ENCODE peak calls at places on chromosomes 4 and X, in ten cellular contexts. J is ovary; K is effector memory CD4-positive, alpha-beta T cell; V is naive thymus-derived CD4-positive, alpha-beta T cell; Z is tibial nerve; N is HCT116; S is BE2C; A is right cardiac atrium; R is fibroblast of lung; E is neural progenitor cell. Q is an unnamed sample.
A peak's percentile ranks its signal among the peaks of the same experiment; 100 is the strongest.

GRCh38 chrX:63012574-63012973 is 338.6 kb downstream of the SPIN4 start:
- DNase-seq in S (no peak), R (no peak), N (no peak), A (no peak), J (no peak), V (no peak), E (no peak), Z (no peak), K (no peak), Q (no peak)

GRCh38 chrX:153411255-153411987 is at the start of gene ZFP92:
- DNase-seq in S (no peak), N (no peak), Z (no peak), V (peak; percentile 22), K (peak; percentile 3), E (no peak), A (peak; percentile 79), J (peak; percentile 34), R (no peak), Q (no peak)

GRCh38 chrX:17036172-17036961 is 89.9 kb downstream of the REPS2 start:
- DNase-seq in A (no peak), V (no peak), J (no peak), Z (no peak), E (no peak), N (no peak), S (no peak), R (no peak), K (no peak), Q (no peak)

GRCh38 chr4:68021185-68021584 is 57.9 kb upstream of the TMPRSS11A start:
- DNase-seq in R (peak; percentile 86), J (no peak), V (no peak), E (no peak), N (peak; percentile 51), S (no peak), A (no peak), Z (no peak), K (no peak), Q (no peak)

GRCh38 chr4:164989464-164989863 is 12.0 kb upstream of the TRIM61 start:
- DNase-seq in S (no peak), R (no peak), E (no peak), V (no peak), A (no peak), J (no peak), N (no peak), K (no peak), Z (no peak), Q (no peak)

GRCh38 chrX:11187001-11187400 is 75.9 kb downstream of the HCCS start:
- DNase-seq in S (no peak), N (no peak), Z (no peak), E (no peak), K (no peak), A (peak; percentile 40), R (no peak), V (no peak), J (no peak), Q (no peak)

GRCh38 chr4:6546681-6547447 is 28.1 kb upstream of the MAN2B2 start:
- DNase-seq in J (no peak), A (no peak), S (peak; percentile 55), Z (no peak), K (no peak), N (peak; percentile 57), V (peak; percentile 29), R (peak; percentile 58), E (peak; percentile 93), Q (no peak)

GRCh38 chr4:125801373-125801772 is 486.6 kb downstream of the FAT4 start:
- DNase-seq in R (peak; percentile 54), A (no peak), E (no peak), K (no peak), Z (no peak), J (no peak), S (no peak), V (no peak), N (no peak), Q (no peak)

GRCh38 chrX:153595859-153596857 is 2.8 kb downstream of the CCNQ start:
- DNase-seq in V (no peak), K (no peak), R (no peak), N (no peak), Z (no peak), A (no peak), E (no peak), J (no peak), S (no peak), Q (peak; percentile 55)

GRCh38 chr4:76781698-76782595 is 116.0 kb downstream of the SOWAHB start:
- DNase-seq in J (no peak), Z (no peak), A (no peak), N (peak; percentile 80), K (no peak), R (peak; percentile 99), V (no peak), S (no peak), E (no peak), Q (no peak)

GRCh38 chrX:108167211-108167872 is 75.8 kb downstream of the ATG4A start:
- DNase-seq in Z (no peak), S (no peak), J (peak; percentile 12), N (peak; percentile 23), E (no peak), V (no peak), K (no peak), R (peak; percentile 76), A (no peak), Q (no peak)

GRCh38 chr4:165700855-165701254 is 172.2 kb upstream of the TLL1 start:
- DNase-seq in R (no peak), E (no peak), S (no peak), J (no peak), V (no peak), A (no peak), Z (no peak), K (no peak), N (peak; percentile 27), Q (no peak)

GRCh38 chr4:86543560-86544312 is 50.4 kb upstream of the PTPN13 start:
- DNase-seq in V (no peak), R (peak; percentile 89), Z (no peak), A (no peak), K (no peak), J (no peak), S (no peak), N (no peak), E (peak; percentile 86), Q (no peak)

GRCh38 chr4:156505341-156505955 is 466.2 kb downstream of the PDGFC start:
- DNase-seq in Z (no peak), J (no peak), E (peak; percentile 60), R (peak; percentile 61), V (no peak), S (no peak), K (no peak), N (no peak), A (no peak), Q (no peak)

GRCh38 chrX:41118156-41118555 is 32.9 kb downstream of the USP9X start:
- DNase-seq in J (no peak), S (no peak), V (no peak), N (no peak), Z (no peak), R (no peak), E (no peak), A (no peak), K (no peak), Q (no peak)
- H3K4me1 ChIP-seq in J (no peaks in the 10 kb centered on the region), S (peaks cover 3% of the 10 kb centered on the region), V (peaks cover 37% of the 10 kb centered on the region), N (peaks cover 7% of the 10 kb centered on the region), Z (no peaks in the 10 kb centered on the region), R (no peaks in the 10 kb centered on the region), E (peaks cover 10% of the 10 kb centered on the region), A (peaks cover 1% of the 10 kb centered on the region), K (peaks cover 18% of the 10 kb centered on the region), Q (no peaks in the 10 kb centered on the region)

DNA sequence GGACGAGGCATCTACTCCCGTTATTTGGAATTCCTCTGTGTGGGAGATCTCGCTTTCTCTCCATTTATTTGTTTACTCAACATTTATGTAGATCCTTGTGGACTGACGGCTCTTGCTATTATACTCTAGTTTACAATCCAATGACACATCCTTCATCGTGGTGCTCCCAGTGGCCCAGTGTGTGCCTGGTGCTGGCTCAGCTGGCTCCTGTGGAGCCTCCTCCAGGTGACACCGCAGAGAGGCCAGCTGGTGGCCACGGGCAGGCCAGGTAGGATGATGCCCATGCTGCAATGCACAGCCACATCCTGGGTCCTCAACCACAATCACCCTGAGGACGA is 84.0 kb upstream of the AFAP1 start:
- DNase-seq in N (no peak), S (no peak), E (no peak), Z (no peak), J (no peak), A (peak; percentile 5), K (no peak), R (no peak), V (no peak), Q (no peak)
- H3K27me3 ChIP-seq in N (no peaks in the 10 kb centered on the region), S (no peaks in the 10 kb centered on the region), E (no peaks in the 10 kb centered on the region), Z (peaks cover 4% of the 10 kb centered on the region), J (no peaks in the 10 kb centered on the region), A (no peaks in the 10 kb centered on the region), K (no peaks in the 10 kb centered on the region), R (no peaks in the 10 kb centered on the region), V (no peaks in the 10 kb centered on the region), Q (no peaks in the 10 kb centered on the region)

GRCh38 chr4:48044298-48044697 is 27.7 kb downstream of the NIPAL1 start:
- DNase-seq in E (no peak), N (no peak), A (no peak), J (no peak), S (no peak), V (no peak), R (no peak), K (no peak), Z (no peak), Q (no peak)
- H3K4me1 ChIP-seq in E (peaks cover 12% of the 10 kb centered on the region), N (no peaks in the 10 kb centered on the region), A (peaks cover 3% of the 10 kb centered on the region), J (no peaks in the 10 kb centered on the region), S (no peaks in the 10 kb centered on the region), V (peaks cover 28% of the 10 kb centered on the region), R (no peaks in the 10 kb centered on the region), K (peaks cover 28% of the 10 kb centered on the region), Z (no peaks in the 10 kb centered on the region), Q (no peaks in the 10 kb centered on the region)

GRCh38 chr4:8589831-8590545 is 2.6 kb upstream of the CPZ start:
- DNase-seq in K (no peak), N (no peak), R (peak; percentile 32), J (no peak), E (peak; percentile 32), V (no peak), A (peak; percentile 34), S (no peak), Z (no peak), Q (no peak)

GRCh38 chr4:8589336-8589735 is 3.2 kb upstream of the CPZ start:
- DNase-seq in Z (no peak), A (peak; percentile 11), V (no peak), E (no peak), N (no peak), J (no peak), R (no peak), K (no peak), S (no peak), Q (peak; percentile 53)

GRCh38 chr4:8587469-8588195 is 4.9 kb upstream of the CPZ start:
- DNase-seq in K (no peak), A (peak; percentile 31), R (no peak), J (no peak), V (no peak), E (no peak), N (no peak), Z (no peak), S (no peak), Q (peak; percentile 59)

GRCh38 chr4:8586671-8587468 is 5.7 kb upstream of the CPZ start:
- DNase-seq in J (no peak), S (no peak), V (no peak), N (no peak), K (no peak), A (peak; percentile 40), R (no peak), E (no peak), Z (no peak), Q (peak; percentile 48)

DNA sequence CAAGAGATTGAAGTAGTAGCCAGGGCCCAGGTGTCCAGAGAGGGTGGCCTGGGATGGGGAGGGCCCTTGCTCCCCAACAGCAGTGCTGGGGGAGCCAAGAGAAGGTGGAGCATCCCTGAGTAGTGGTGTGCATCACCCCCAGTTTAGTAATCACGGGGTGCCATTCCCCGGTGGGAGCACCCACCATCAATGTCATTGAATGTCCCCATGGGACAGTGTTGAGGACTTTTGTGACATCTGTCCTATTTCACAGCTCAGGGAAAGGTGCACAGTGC is 4.4 kb upstream of the CPZ start:
- DNase-seq in A (peak; percentile 12), S (no peak), K (no peak), V (no peak), N (no peak), R (no peak), J (no peak), E (no peak), Z (no peak), Q (peak; percentile 27)
- H3K27me3 ChIP-seq in A (no peaks in the 10 kb centered on the region), S (peaks cover 13% of the 10 kb centered on the region), K (peaks cover 4% of the 10 kb centered on the region), V (no peaks in the 10 kb centered on the region), N (peaks cover 12% of the 10 kb centered on the region), R (peaks cover 12% of the 10 kb centered on the region), J (no peaks in the 10 kb centered on the region), E (peaks cover 32% of the 10 kb centered on the region), Z (peaks cover 55% of the 10 kb centered on the region), Q (peaks cover 15% of the 10 kb centered on the region)